ENCODE peak calls at places on chromosomes 5 and 9, in four cellular contexts. G is A549, C is HepG2, L is H1. H is an unnamed sample.

GRCh38 chr5:1050449-1051365 is 42.1 kb downstream of the NKD2 start:
- DNase-seq in G (no peak), L (no peak), C (no peak), H (no peak)

GRCh38 chr5:146815423-146815822 is 63.1 kb downstream of the PPP2R2B start:
- DNase-seq in C (no peak), L (no peak), G (no peak), H (no peak)

GRCh38 chr5:179288101-179288808 is 57.0 kb downstream of the ADAMTS2 start:
- DNase-seq in G (no peak), C (no peak), L (no peak), H (no peak)

GRCh38 chr9:7212101-7212500 is 454.3 kb downstream of the KDM4C start:
- DNase-seq in C (no peak), L (no peak), G (no peak), H (no peak)

GRCh38 chr9:133135193-133135745 is 14.2 kb upstream of the RALGDS start:
- DNase-seq in C (no peak), L (no peak), G (peak), H (no peak)

GRCh38 chr5:168875839-168876238 is 296.7 kb upstream of the PANK3 start:
- DNase-seq in C (no peak), L (no peak), G (no peak), H (no peak)

GRCh38 chr9:121369595-121370265 is at the start of gene STOM:
- DNase-seq in L (no peak), G (peak), C (peak), H (peak)

GRCh38 chr5:7916171-7916804 is 47.3 kb downstream of the MTRR start:
- DNase-seq in G (no peak), L (no peak), C (no peak), H (no peak)

GRCh38 chr9:126550891-126551351 is 62.8 kb upstream of the LMX1B start:
- DNase-seq in C (no peak), L (no peak), G (no peak), H (no peak)

GRCh38 chr9:16179566-16179965 is 626.7 kb downstream of the CCDC171 start:
- DNase-seq in G (no peak), L (no peak), C (no peak), H (no peak)

GRCh38 chr5:154430466-154430865 is 15.3 kb upstream of the SAP30L start:
- DNase-seq in G (no peak), L (no peak), C (no peak), H (no peak)

GRCh38 chr5:65588694-65589093 is 25.6 kb downstream of the PPWD1 start:
- DNase-seq in G (no peak), C (no peak), L (no peak), H (no peak)

GRCh38 chr9:120892177-120892747 is 15.3 kb upstream of the PHF19 start:
- DNase-seq in G (no peak), C (no peak), L (no peak), H (peak)

GRCh38 chr9:85079374-85079773 is 409.8 kb downstream of the NTRK2 start:
- DNase-seq in C (no peak), G (no peak), L (no peak), H (no peak)

GRCh38 chr9:19552693-19553092 is 143.9 kb downstream of the ACER2 start:
- DNase-seq in L (no peak), G (no peak), C (no peak), H (no peak)
- TF ChIP-seq PHF8 in L (no peak), G (no peak), C (no peak), H (no peak)

GRCh38 chr5:109848130-109848529 is 158.4 kb downstream of the MAN2A1 start:
- DNase-seq in G (no peak), C (no peak), L (no peak), H (no peak)
- TF ChIP-seq PHF8 in G (no peak), C (no peak), L (no peak), H (no peak)

DNA sequence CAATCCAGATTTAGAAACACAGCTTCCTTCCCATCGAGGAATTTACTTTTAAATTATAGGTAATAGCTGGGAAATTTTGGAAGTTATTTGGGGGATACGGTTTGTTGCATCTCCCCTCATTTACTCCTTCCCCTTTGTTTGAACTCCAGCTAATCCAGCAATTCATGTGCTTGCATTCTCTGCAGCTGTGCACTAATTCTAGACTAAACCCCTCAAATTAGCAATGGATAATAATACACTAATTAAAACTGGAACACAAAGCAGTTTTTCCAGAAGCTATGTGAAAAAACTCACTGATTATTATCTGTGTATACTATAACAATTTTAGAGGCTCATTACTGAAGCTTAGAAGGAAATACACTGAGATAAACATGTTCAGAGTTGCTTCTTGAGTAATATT is 751.2 kb upstream of the ZNF608 start:
- DNase-seq in L (no peak), C (no peak), G (no peak), H (no peak)
- TF ChIP-seq PHF8 in L (no peak), C (no peak), G (no peak), H (no peak)

GRCh38 chr9:89677696-89678393 is 73.0 kb downstream of the GADD45G start:
- DNase-seq in L (peak), G (no peak), C (no peak), H (no peak)
- TF ChIP-seq PHF8 in L (no peak), G (no peak), C (no peak), H (no peak)

DNA sequence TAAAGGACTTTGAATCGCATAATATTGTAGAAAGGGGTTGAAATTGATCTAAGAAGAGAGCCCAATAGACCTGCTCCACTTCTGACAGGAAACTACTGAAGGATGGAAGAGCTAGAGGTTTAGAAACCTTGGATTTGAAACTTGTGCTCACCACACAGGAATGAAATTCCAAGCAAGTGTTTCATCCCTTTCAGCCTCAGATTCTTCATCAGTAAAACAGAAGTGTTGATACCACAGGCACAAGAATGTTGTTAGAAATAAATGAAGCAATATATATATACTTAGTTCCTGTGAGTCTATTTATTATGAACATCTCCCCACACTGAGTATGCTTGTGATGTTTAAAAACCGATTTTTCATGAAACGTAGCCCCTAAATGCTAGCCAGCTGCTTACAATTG is 43.8 kb downstream of the PRRC1 start:
- DNase-seq in G (no peak), C (no peak), L (no peak), H (no peak)
- TF ChIP-seq PHF8 in G (no peak), C (no peak), L (no peak), H (no peak)

DNA sequence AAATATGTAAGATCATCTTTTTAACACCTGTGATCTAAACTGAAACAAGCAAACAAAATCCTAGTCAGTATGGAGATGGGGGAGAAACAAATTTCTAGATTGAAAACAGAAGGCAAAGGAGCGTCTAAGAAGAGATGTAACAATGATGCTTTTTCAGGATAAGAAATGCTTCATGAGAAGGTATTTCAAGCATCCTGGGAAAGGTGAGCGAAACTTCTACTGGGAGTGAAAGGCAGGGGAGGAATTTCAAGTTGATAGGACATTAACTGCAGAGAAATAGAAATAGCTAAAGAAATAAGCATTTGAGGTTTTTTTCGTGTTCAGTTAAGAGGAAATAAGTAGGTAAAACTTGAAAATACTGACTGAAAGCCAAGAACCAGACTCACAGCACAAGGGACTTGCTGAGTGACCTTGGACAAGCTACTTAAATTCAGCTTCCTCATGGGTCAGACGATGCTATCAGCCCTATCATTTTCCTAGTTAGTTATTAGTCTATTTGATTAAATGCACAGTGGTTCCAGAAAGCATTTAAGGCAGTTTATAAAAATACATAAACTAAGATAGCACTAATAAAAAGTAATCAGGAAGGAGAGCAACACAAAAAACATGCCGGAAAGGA is 406.3 kb downstream of the PDE4D start:
- DNase-seq in C (no peak), L (no peak), G (no peak), H (no peak)
- TF ChIP-seq PHF8 in C (no peak), L (no peak), G (no peak), H (no peak)

DNA sequence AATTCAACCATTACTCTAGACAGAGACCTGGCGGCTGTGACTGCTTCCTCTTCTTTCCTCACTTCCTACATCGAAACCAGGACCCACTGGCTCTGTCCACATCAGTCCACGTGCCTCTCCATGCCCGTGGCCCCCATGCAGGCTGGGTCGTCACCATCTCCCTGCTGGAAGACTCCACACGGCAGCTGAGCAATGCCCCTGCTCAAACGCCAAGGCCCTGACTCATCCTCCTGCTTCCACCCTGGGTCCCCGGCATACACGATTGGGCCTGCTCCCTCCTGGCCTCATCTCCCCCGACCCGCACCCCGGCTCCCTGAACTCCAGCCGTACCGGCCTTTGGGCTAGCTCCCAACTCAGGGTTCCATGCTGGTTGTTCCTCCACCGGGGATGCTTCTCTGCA is 67.2 kb upstream of the IER5L start:
- DNase-seq in G (no peak), L (no peak), C (no peak), H (no peak)
- TF ChIP-seq PHF8 in G (no peak), L (no peak), C (no peak), H (no peak)

DNA sequence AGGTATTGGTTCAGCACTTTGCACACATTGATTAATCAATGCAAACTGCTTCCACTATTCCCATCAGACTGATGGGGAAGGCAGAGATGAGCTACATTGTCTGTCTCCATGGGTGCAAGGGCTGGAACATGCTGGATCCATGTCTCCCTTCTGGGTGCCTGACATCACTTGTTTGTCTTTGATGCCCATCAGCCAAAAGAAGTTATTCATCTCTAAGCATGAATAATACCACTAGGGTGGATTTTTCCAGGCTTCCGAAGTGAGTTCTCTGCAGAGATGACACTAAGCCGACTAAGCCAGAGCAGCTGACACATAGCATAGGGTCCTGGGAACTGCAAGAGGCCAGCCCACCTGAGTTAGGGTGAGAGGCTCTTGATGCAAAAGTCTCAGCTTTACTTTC is 8.7 kb downstream of the FGF1 start:
- DNase-seq in G (no peak), L (no peak), C (no peak), H (no peak)
- TF ChIP-seq PHF8 in G (no peak), L (no peak), C (no peak), H (no peak)

GRCh38 chr9:35533398-35533797 is 43.5 kb downstream of the RUSC2 start:
- DNase-seq in G (no peak), C (no peak), L (no peak), H (no peak)

GRCh38 chr9:35537898-35538297 is 48.0 kb downstream of the RUSC2 start:
- DNase-seq in C (no peak), G (no peak), L (no peak), H (no peak)

GRCh38 chr9:35540315-35540714 is 50.4 kb downstream of the RUSC2 start:
- DNase-seq in L (no peak), G (no peak), C (no peak), H (no peak)

GRCh38 chr9:35538361-35539234 is 48.7 kb downstream of the RUSC2 start:
- DNase-seq in C (no peak), L (no peak), G (no peak), H (no peak)
- TF ChIP-seq PHF8 in C (no peak), L (no peak), G (no peak), H (no peak)

GRCh38 chr9:94033383-94033782 is 50.9 kb upstream of the PTPDC1 start:
- DNase-seq in L (no peak), C (no peak), G (no peak), H (no peak)

GRCh38 chr9:94030318-94031179 is 53.7 kb upstream of the PTPDC1 start:
- DNase-seq in L (peak), C (peak), G (peak), H (peak)

GRCh38 chr9:94031380-94031779 is 52.9 kb upstream of the PTPDC1 start:
- DNase-seq in C (no peak), G (no peak), L (no peak), H (peak)

GRCh38 chr9:94029932-94030317 is 54.3 kb upstream of the PTPDC1 start:
- DNase-seq in G (no peak), L (no peak), C (no peak), H (no peak)

DNA sequence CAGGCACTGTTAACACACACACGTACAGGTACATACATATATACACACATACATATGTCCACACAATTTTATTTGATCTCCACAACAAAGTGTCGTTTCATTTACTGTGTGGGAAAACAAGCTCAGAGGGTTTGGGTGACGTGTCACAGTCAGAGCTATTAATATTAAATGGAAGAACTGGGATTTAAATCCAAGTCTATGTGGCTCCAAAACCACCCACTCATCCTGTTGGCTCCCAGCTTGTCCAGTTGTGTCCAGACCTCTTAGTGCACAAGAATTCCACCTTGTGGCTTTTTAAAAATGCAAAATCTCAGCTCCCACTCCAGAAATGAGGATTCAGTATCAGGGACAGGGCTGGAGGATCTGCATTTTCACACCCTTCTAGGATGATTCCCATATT is 52.3 kb upstream of the PTPDC1 start:
- DNase-seq in C (no peak), L (no peak), G (no peak), H (no peak)
- TF ChIP-seq PHF8 in C (no peak), L (no peak), G (no peak), H (no peak)